ENCODE peak calls at places on chromosomes 13 and 19, in seven cellular contexts. F, N, H, I, X, C and E are unnamed samples.

GRCh38 chr19:29499921-29500590 is 25.7 kb upstream of the VSTM2B start:
- DNase-seq in F (no peak), I (no peak), H (no peak), N (peak), C (no peak), X (no peak), E (no peak)

GRCh38 chr19:6092329-6093286 is 17.7 kb downstream of the RFX2 start:
- DNase-seq in X (peak), N (peak), C (no peak), H (peak), I (no peak), F (peak), E (peak)

GRCh38 chr19:29878973-29879654 is 62.9 kb upstream of the URI1 start:
- DNase-seq in F (peak), N (no peak), X (peak), I (no peak), C (no peak), H (no peak), E (no peak)

GRCh38 chr13:74203576-74203975 is 69.4 kb upstream of the KLF12 start:
- DNase-seq in I (no peak), C (no peak), F (no peak), X (no peak), N (no peak), H (no peak), E (no peak)

GRCh38 chr19:1047696-1048147 is 7.8 kb downstream of the ABCA7 start:
- DNase-seq in H (no peak), I (no peak), X (no peak), C (no peak), F (no peak), N (no peak), E (no peak)

GRCh38 chr19:15404097-15404779 is 14.6 kb downstream of the AKAP8L start:
- DNase-seq in I (no peak), X (no peak), N (peak), H (no peak), C (no peak), F (no peak), E (no peak)

GRCh38 chr19:51489113-51489512 is 10.8 kb downstream of the CEACAM18 start:
- DNase-seq in H (no peak), I (no peak), X (no peak), F (no peak), C (no peak), N (no peak), E (no peak)

GRCh38 chr13:95150555-95150954 is 150.7 kb downstream of the ABCC4 start:
- DNase-seq in I (no peak), H (no peak), N (no peak), C (no peak), X (no peak), F (peak), E (no peak)

GRCh38 chr13:78586706-78587105 is 16.6 kb downstream of the POU4F1 start:
- DNase-seq in I (no peak), C (no peak), X (no peak), H (no peak), N (no peak), F (no peak), E (no peak)

GRCh38 chr19:13053761-13054604 is 48.7 kb downstream of the LYL1 start:
- DNase-seq in H (peak), F (peak), X (peak), C (no peak), N (peak), I (no peak), E (peak)
- TF ChIP-seq POLR2A in H (no peak), F (peak), X (no peak), C (no peak), N (no peak), I (no peak), E (peak)

GRCh38 chr19:48169585-48169973 is 565 bp downstream of the LIG1 start:
- DNase-seq in C (peak), X (peak), F (peak), H (peak), I (no peak), N (peak), E (peak)

GRCh38 chr19:48168689-48169088 is 1.5 kb downstream of the LIG1 start:
- DNase-seq in F (no peak), N (no peak), I (no peak), X (no peak), H (no peak), C (no peak), E (no peak)

GRCh38 chr19:48171584-48172170 is 1.2 kb downstream of the ZSWIM9 start:
- DNase-seq in N (no peak), F (no peak), I (no peak), H (no peak), X (no peak), C (no peak), E (no peak)

GRCh38 chr19:48170817-48171347 is 402 bp downstream of the ZSWIM9 start:
- DNase-seq in I (no peak), H (no peak), N (no peak), F (no peak), C (no peak), X (no peak), E (no peak)

GRCh38 chr19:48169974-48170803 is at the start of the genes LIG1 and ZSWIM9:
- DNase-seq in H (peak), X (peak), F (peak), I (peak), C (peak), N (peak), E (peak)
- TF ChIP-seq POLR2AphosphoS5 in H (no peak), X (peak), F (peak), I (peak), C (no peak), N (peak), E (peak)

GRCh38 chr19:54430306-54431254 is 15.3 kb downstream of the TTYH1 start:
- DNase-seq in H (no peak), I (no peak), C (peak), X (peak), N (no peak), F (no peak), E (peak)

GRCh38 chr19:54428323-54429175 is 13.3 kb downstream of the TTYH1 start:
- DNase-seq in F (no peak), N (no peak), X (no peak), C (peak), I (no peak), H (no peak), E (no peak)

GRCh38 chr19:54429176-54429495 is 13.9 kb downstream of the TTYH1 start:
- DNase-seq in H (no peak), F (no peak), I (no peak), X (no peak), C (no peak), N (no peak), E (no peak)

GRCh38 chr19:54431255-54431838 is 16.1 kb downstream of the TTYH1 start:
- DNase-seq in H (no peak), C (no peak), F (no peak), X (peak), I (no peak), N (no peak), E (peak)

DNA sequence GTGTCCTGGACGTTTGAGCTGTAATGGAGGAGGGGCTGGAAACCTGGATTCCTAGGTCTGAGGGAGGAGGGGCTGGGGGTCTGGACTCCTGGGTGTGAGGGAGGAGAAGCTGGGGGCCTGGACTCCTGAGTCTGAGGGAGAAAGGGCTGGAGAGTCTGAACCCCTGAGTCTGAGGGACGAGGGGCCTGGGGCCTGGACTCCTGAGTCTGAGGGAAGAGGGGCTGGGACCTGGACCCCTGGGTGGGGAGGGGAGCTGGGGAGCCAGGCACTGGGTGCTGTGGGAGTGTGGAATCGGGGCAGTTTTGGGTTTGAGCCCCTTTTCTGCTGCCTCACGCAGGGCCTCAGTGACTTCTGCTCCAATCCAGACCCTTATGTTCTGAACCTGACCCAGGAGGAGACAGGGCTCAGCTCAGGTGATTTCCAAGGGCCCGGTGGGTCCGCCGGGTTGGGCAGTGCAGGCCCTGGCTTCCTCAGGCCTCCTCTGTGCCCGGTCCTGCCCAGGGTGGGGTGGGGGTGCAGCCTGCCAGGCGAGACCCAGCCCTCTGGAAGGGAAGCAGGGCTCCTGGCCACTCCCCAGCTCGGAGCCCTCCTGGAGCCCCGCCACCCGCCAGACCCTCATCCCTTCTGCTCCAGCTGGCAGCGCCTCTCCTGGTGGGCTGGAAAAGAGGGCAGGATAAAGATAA is 14.4 kb downstream of the TTYH1 start:
- DNase-seq in F (no peak), I (no peak), H (no peak), C (peak), X (no peak), N (no peak), E (no peak)
- TF ChIP-seq POLR2A in F (peak), I (no peak), H (no peak), C (no peak), X (no peak), N (no peak), E (no peak)

GRCh38 chr19:46788968-46789338 is 559 bp upstream of the SLC1A5 start:
- DNase-seq in F (no peak), N (no peak), H (no peak), C (no peak), I (no peak), X (no peak), E (no peak)
- TF ChIP-seq POLR2AphosphoS5 in F (no peak), N (no peak), H (no peak), C (no peak), I (no peak), X (no peak), E (no peak)

GRCh38 chr13:88761145-88761544 is 1090.0 kb downstream of the SLITRK5 start:
- DNase-seq in N (no peak), X (no peak), H (no peak), F (no peak), I (no peak), C (no peak), E (no peak)
- TF ChIP-seq POLR2A in N (no peak), X (no peak), H (no peak), F (no peak), I (no peak), C (no peak), E (no peak)

GRCh38 chr19:54464044-54464623 is 556 bp upstream of the LENG9 start:
- DNase-seq in H (peak), N (peak), F (peak), I (peak), C (no peak), X (peak), E (peak)

GRCh38 chr19:54465367-54466109 is 2.0 kb upstream of the LENG9 start:
- DNase-seq in I (no peak), C (no peak), H (peak), F (no peak), N (no peak), X (no peak), E (no peak)

GRCh38 chr19:54463531-54464043 is at the start of gene LENG9:
- DNase-seq in N (peak), F (peak), I (no peak), X (peak), C (peak), H (peak), E (peak)

GRCh38 chr19:54462713-54463530 is 656 bp downstream of the LENG9 start:
- DNase-seq in X (no peak), N (peak), C (no peak), H (peak), F (peak), I (no peak), E (peak)

GRCh38 chr19:54464624-54465266 is 1.2 kb upstream of the LENG9 start:
- DNase-seq in H (peak), C (peak), X (peak), I (peak), N (peak), F (peak), E (peak)
- TF ChIP-seq POLR2AphosphoS5 in H (no peak), C (peak), X (peak), I (peak), N (peak), F (peak), E (peak)